ENCODE peak calls at places on chromosomes 12 and 14, in four cellular contexts. One of them, this sample, is unnamed.

GRCh38 chr12:107359382-107359781 is 266.0 kb upstream of the CRY1 start:
- DNase-seq in GM12878: no peak
- DNase-seq in H1: no peak
- DNase-seq in HepG2: no peak
- DNase-seq in this sample: no peak

GRCh38 chr14:53696217-53696965 is 260.2 kb downstream of the BMP4 start:
- DNase-seq in HepG2: peak
- DNase-seq in GM12878: no peak
- DNase-seq in H1: no peak
- DNase-seq in this sample: no peak

GRCh38 chr12:65649126-65649525 is 175.2 kb upstream of the HMGA2 start:
- DNase-seq in GM12878: no peak
- DNase-seq in H1: no peak
- DNase-seq in HepG2: no peak
- DNase-seq in this sample: no peak

GRCh38 chr14:99862111-99862510 is 68.9 kb downstream of the EML1 start:
- DNase-seq in H1: no peak
- DNase-seq in HepG2: no peak
- DNase-seq in GM12878: no peak
- DNase-seq in this sample: no peak

GRCh38 chr14:74558655-74559054 is 53.4 kb downstream of the LTBP2 start:
- DNase-seq in GM12878: no peak
- DNase-seq in HepG2: no peak
- DNase-seq in H1: no peak
- DNase-seq in this sample: no peak

GRCh38 chr14:50615056-50615455 is 53.0 kb downstream of the SAV1 start:
- DNase-seq in GM12878: no peak
- DNase-seq in H1: no peak
- DNase-seq in HepG2: peak
- DNase-seq in this sample: no peak

GRCh38 chr12:9961106-9961505 is 10.1 kb upstream of the CLEC12A start:
- DNase-seq in HepG2: no peak
- DNase-seq in GM12878: no peak
- DNase-seq in H1: no peak
- DNase-seq in this sample: no peak

GRCh38 chr12:138898-139534 is 72.4 kb downstream of the IQSEC3 start:
- DNase-seq in H1: no peak
- DNase-seq in HepG2: no peak
- DNase-seq in GM12878: no peak
- DNase-seq in this sample: no peak

GRCh38 chr12:105226219-105226618 is 9.8 kb downstream of the APPL2 start:
- DNase-seq in GM12878: no peak
- DNase-seq in HepG2: no peak
- DNase-seq in H1: no peak
- DNase-seq in this sample: no peak

GRCh38 chr14:72692678-72693077 is 201.2 kb downstream of the DPF3 start:
- DNase-seq in H1: peak
- DNase-seq in GM12878: no peak
- DNase-seq in HepG2: no peak
- DNase-seq in this sample: peak

GRCh38 chr14:70972107-70972976 is 65.1 kb downstream of the PCNX1 start:
- DNase-seq in GM12878: peak
- DNase-seq in H1: no peak
- DNase-seq in HepG2: peak
- DNase-seq in this sample: peak

GRCh38 chr12:119179335-119180021 is 747 bp downstream of the HSPB8 start:
- DNase-seq in GM12878: no peak
- DNase-seq in H1: no peak
- DNase-seq in HepG2: peak
- DNase-seq in this sample: peak

GRCh38 chr12:127063339-127064090 is 1203.5 kb upstream of the TMEM132C start:
- DNase-seq in H1: no peak
- DNase-seq in HepG2: no peak
- DNase-seq in GM12878: no peak
- DNase-seq in this sample: no peak

GRCh38 chr14:64510825-64511679 is 6.5 kb downstream of the ZBTB1 start:
- DNase-seq in HepG2: peak
- DNase-seq in GM12878: no peak
- DNase-seq in H1: no peak
- DNase-seq in this sample: no peak

GRCh38 chr12:77324416-77324762 is 259.0 kb upstream of the E2F7 start:
- DNase-seq in GM12878: no peak
- DNase-seq in H1: no peak
- DNase-seq in HepG2: no peak
- DNase-seq in this sample: no peak

GRCh38 chr12:130184531-130185090 is 22.3 kb downstream of the FZD10 start:
- DNase-seq in GM12878: no peak
- DNase-seq in HepG2: no peak
- DNase-seq in H1: no peak
- DNase-seq in this sample: no peak

GRCh38 chr12:130183585-130184370 is 21.5 kb downstream of the FZD10 start:
- DNase-seq in H1: no peak
- DNase-seq in GM12878: no peak
- DNase-seq in HepG2: no peak
- DNase-seq in this sample: no peak

GRCh38 chr12:130186631-130187269 is 24.5 kb downstream of the FZD10 start:
- DNase-seq in HepG2: no peak
- DNase-seq in GM12878: no peak
- DNase-seq in H1: no peak
- DNase-seq in this sample: peak

GRCh38 chr12:130186101-130186465 is 23.8 kb downstream of the FZD10 start:
- DNase-seq in GM12878: no peak
- DNase-seq in H1: no peak
- DNase-seq in HepG2: no peak
- DNase-seq in this sample: no peak

GRCh38 chr12:130185455-130186100 is 23.3 kb downstream of the FZD10 start:
- DNase-seq in H1: no peak
- DNase-seq in HepG2: no peak
- DNase-seq in GM12878: no peak
- DNase-seq in this sample: no peak
- TF ChIP-seq SUZ12 in H1: no peak
- TF ChIP-seq SUZ12 in HepG2: no peak
- TF ChIP-seq SUZ12 in GM12878: no peak
- TF ChIP-seq SUZ12 in this sample: no peak

GRCh38 chr12:58459191-58459590 is 461.1 kb downstream of the LRIG3 start:
- DNase-seq in GM12878: no peak
- DNase-seq in HepG2: no peak
- DNase-seq in H1: no peak
- DNase-seq in this sample: no peak
- TF ChIP-seq YY1 in GM12878: no peak
- TF ChIP-seq YY1 in HepG2: no peak
- TF ChIP-seq YY1 in H1: no peak
- TF ChIP-seq YY1 in this sample: no peak

DNA sequence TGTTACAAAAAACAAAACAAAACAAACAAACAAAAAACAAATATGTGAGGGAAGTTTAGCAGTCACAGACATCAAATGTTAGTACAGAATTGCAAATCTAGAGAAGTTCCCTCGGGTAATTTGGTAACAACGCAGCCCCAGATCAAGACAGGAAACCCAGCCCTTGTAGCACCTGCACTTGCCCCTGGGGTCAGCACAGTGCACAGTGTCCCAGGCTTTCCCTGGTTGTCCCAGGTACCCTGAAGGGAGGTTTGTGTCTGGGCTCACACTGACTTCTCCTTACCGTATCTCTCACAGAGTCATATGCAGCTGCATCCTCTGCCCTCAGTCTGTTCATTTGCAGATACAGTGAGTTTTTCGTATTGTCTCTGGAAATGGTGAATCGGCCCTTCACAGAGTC is 528.9 kb downstream of the TMEM121 start:
- DNase-seq in HepG2: no peak
- DNase-seq in GM12878: no peak
- DNase-seq in H1: no peak
- DNase-seq in this sample: no peak
- H3K9ac ChIP-seq in HepG2: no peak
- H3K9ac ChIP-seq in GM12878: no peak
- H3K9ac ChIP-seq in H1: no peak
- H3K9ac ChIP-seq in this sample: no peak

GRCh38 chr12:26623136-26623535 is 209.9 kb downstream of the ITPR2 start:
- DNase-seq in GM12878: no peak
- DNase-seq in H1: no peak
- DNase-seq in HepG2: no peak
- DNase-seq in this sample: no peak
- TF ChIP-seq SUZ12 in GM12878: no peak
- TF ChIP-seq SUZ12 in H1: no peak
- TF ChIP-seq SUZ12 in HepG2: no peak
- TF ChIP-seq SUZ12 in this sample: no peak

GRCh38 chr14:69712637-69713088 is 54.3 kb upstream of the SRSF5 start:
- DNase-seq in GM12878: no peak
- DNase-seq in H1: no peak
- DNase-seq in HepG2: no peak
- DNase-seq in this sample: no peak

GRCh38 chr14:69710378-69710777 is 56.6 kb upstream of the SRSF5 start:
- DNase-seq in H1: no peak
- DNase-seq in GM12878: no peak
- DNase-seq in HepG2: no peak
- DNase-seq in this sample: no peak

GRCh38 chr14:69712217-69712565 is 54.8 kb upstream of the SRSF5 start:
- DNase-seq in H1: no peak
- DNase-seq in HepG2: no peak
- DNase-seq in GM12878: no peak
- DNase-seq in this sample: no peak

GRCh38 chr14:69711065-69711464 is 55.9 kb upstream of the SRSF5 start:
- DNase-seq in H1: no peak
- DNase-seq in HepG2: no peak
- DNase-seq in GM12878: no peak
- DNase-seq in this sample: no peak

GRCh38 chr14:69711471-69712216 is 55.3 kb upstream of the SRSF5 start:
- DNase-seq in GM12878: no peak
- DNase-seq in H1: no peak
- DNase-seq in HepG2: no peak
- DNase-seq in this sample: no peak
- TF ChIP-seq YY1 in GM12878: no peak
- TF ChIP-seq YY1 in H1: no peak
- TF ChIP-seq YY1 in HepG2: no peak
- TF ChIP-seq YY1 in this sample: no peak

GRCh38 chr12:101823039-101823438 is 7.7 kb downstream of the GNPTAB start:
- DNase-seq in H1: no peak
- DNase-seq in GM12878: no peak
- DNase-seq in HepG2: no peak
- DNase-seq in this sample: no peak
- H3K9ac ChIP-seq in H1: no peak
- H3K9ac ChIP-seq in GM12878: no peak
- H3K9ac ChIP-seq in HepG2: no peak
- H3K9ac ChIP-seq in this sample: no peak

GRCh38 chr12:92402415-92402814 is 256.8 kb upstream of the BTG1 start:
- DNase-seq in H1: no peak
- DNase-seq in HepG2: no peak
- DNase-seq in GM12878: no peak
- DNase-seq in this sample: no peak
- TF ChIP-seq SUZ12 in H1: no peak
- TF ChIP-seq SUZ12 in HepG2: no peak
- TF ChIP-seq SUZ12 in GM12878: no peak
- TF ChIP-seq SUZ12 in this sample: no peak

GRCh38 chr12:103524238-103524875 is 28.6 kb upstream of the C12orf42 start:
- DNase-seq in HepG2: no peak
- DNase-seq in GM12878: no peak
- DNase-seq in H1: no peak
- DNase-seq in this sample: no peak
- TF ChIP-seq YY1 in HepG2: no peak
- TF ChIP-seq YY1 in GM12878: no peak
- TF ChIP-seq YY1 in H1: no peak
- TF ChIP-seq YY1 in this sample: no peak